ENCODE peak calls at places on chromosomes 1 and 21, in six cellular contexts. One of them, this sample, is unnamed.

GRCh38 chr1:182244451-182244850 is 147.1 kb downstream of the GLUL start:
- DNase-seq in tibial artery: no peak
- DNase-seq in mammary epithelial cell: no peak
- DNase-seq in fibroblast of lung: no peak
- DNase-seq in astrocyte: no peak
- DNase-seq in hepatocyte: no peak
- DNase-seq in this sample: no peak

GRCh38 chr1:114152211-114153050 is 1.2 kb downstream of the SYT6 start:
- DNase-seq in tibial artery: peak; percentile 68
- DNase-seq in astrocyte: peak; percentile 13
- DNase-seq in mammary epithelial cell: peak; percentile 16
- DNase-seq in hepatocyte: peak; percentile 79
- DNase-seq in fibroblast of lung: peak; percentile 29
- DNase-seq in this sample: no peak

GRCh38 chr1:110850145-110850544 is 22.8 kb upstream of the CD53 start:
- DNase-seq in mammary epithelial cell: no peak
- DNase-seq in tibial artery: no peak
- DNase-seq in hepatocyte: no peak
- DNase-seq in fibroblast of lung: no peak
- DNase-seq in astrocyte: no peak
- DNase-seq in this sample: no peak

GRCh38 chr1:207673399-207673798 is 28.5 kb downstream of the CR1L start:
- DNase-seq in mammary epithelial cell: peak; percentile 41
- DNase-seq in tibial artery: no peak
- DNase-seq in fibroblast of lung: no peak
- DNase-seq in hepatocyte: no peak
- DNase-seq in astrocyte: no peak
- DNase-seq in this sample: no peak

GRCh38 chr1:156920233-156921052 is at the start of gene LRRC71:
- DNase-seq in mammary epithelial cell: peak; percentile 48
- DNase-seq in hepatocyte: peak; percentile 94
- DNase-seq in fibroblast of lung: peak; percentile 77
- DNase-seq in astrocyte: peak; percentile 33
- DNase-seq in tibial artery: peak; percentile 87
- DNase-seq in this sample: peak; percentile 56

GRCh38 chr1:57725318-57725717 is 301.5 kb upstream of the DAB1 start:
- DNase-seq in mammary epithelial cell: no peak
- DNase-seq in astrocyte: no peak
- DNase-seq in hepatocyte: no peak
- DNase-seq in fibroblast of lung: no peak
- DNase-seq in tibial artery: no peak
- DNase-seq in this sample: no peak

GRCh38 chr1:178023181-178023618 is 53.3 kb upstream of the SEC16B start:
- DNase-seq in mammary epithelial cell: no peak
- DNase-seq in fibroblast of lung: peak; percentile 33
- DNase-seq in tibial artery: no peak
- DNase-seq in hepatocyte: peak; percentile 46
- DNase-seq in astrocyte: no peak
- DNase-seq in this sample: no peak

GRCh38 chr1:222167111-222167510 is 380.8 kb downstream of the HHIPL2 start:
- DNase-seq in mammary epithelial cell: peak; percentile 100
- DNase-seq in astrocyte: peak; percentile 92
- DNase-seq in hepatocyte: peak; percentile 40
- DNase-seq in fibroblast of lung: peak; percentile 70
- DNase-seq in tibial artery: no peak
- DNase-seq in this sample: peak; percentile 27

GRCh38 chr1:228282329-228283042 is 74.6 kb downstream of the OBSCN start:
- DNase-seq in fibroblast of lung: peak; percentile 28
- DNase-seq in mammary epithelial cell: peak; percentile 19
- DNase-seq in astrocyte: peak; percentile 14
- DNase-seq in hepatocyte: no peak
- DNase-seq in tibial artery: no peak
- DNase-seq in this sample: no peak

GRCh38 chr1:223621312-223621734 is 44.2 kb downstream of the CAPN8 start:
- DNase-seq in tibial artery: peak; percentile 48
- DNase-seq in astrocyte: no peak
- DNase-seq in mammary epithelial cell: no peak
- DNase-seq in hepatocyte: no peak
- DNase-seq in fibroblast of lung: no peak
- DNase-seq in this sample: no peak

GRCh38 chr1:210366767-210367166 is 38.1 kb downstream of the HHAT start:
- DNase-seq in fibroblast of lung: no peak
- DNase-seq in tibial artery: no peak
- DNase-seq in mammary epithelial cell: peak; percentile 66
- DNase-seq in astrocyte: no peak
- DNase-seq in hepatocyte: peak; percentile 21
- DNase-seq in this sample: no peak

GRCh38 chr21:34205811-34206635 is 132.6 kb downstream of the MRPS6 start:
- DNase-seq in fibroblast of lung: peak; percentile 15
- DNase-seq in tibial artery: no peak
- DNase-seq in astrocyte: no peak
- DNase-seq in mammary epithelial cell: no peak
- DNase-seq in hepatocyte: no peak
- DNase-seq in this sample: no peak

GRCh38 chr1:203082571-203083462 is 3.0 kb downstream of the MYOG start:
- DNase-seq in tibial artery: no peak
- DNase-seq in mammary epithelial cell: no peak
- DNase-seq in hepatocyte: no peak
- DNase-seq in astrocyte: no peak
- DNase-seq in fibroblast of lung: no peak
- DNase-seq in this sample: no peak

GRCh38 chr1:203084588-203085527 is 954 bp downstream of the MYOG start:
- DNase-seq in astrocyte: no peak
- DNase-seq in tibial artery: no peak
- DNase-seq in mammary epithelial cell: no peak
- DNase-seq in hepatocyte: no peak
- DNase-seq in fibroblast of lung: no peak
- DNase-seq in this sample: no peak

GRCh38 chr1:203081465-203082355 is 4.1 kb downstream of the MYOG start:
- DNase-seq in tibial artery: no peak
- DNase-seq in mammary epithelial cell: no peak
- DNase-seq in hepatocyte: no peak
- DNase-seq in astrocyte: no peak
- DNase-seq in fibroblast of lung: no peak
- DNase-seq in this sample: no peak

GRCh38 chr1:203085528-203086406 is at the start of gene MYOG:
- DNase-seq in fibroblast of lung: no peak
- DNase-seq in hepatocyte: no peak
- DNase-seq in tibial artery: no peak
- DNase-seq in astrocyte: no peak
- DNase-seq in mammary epithelial cell: no peak
- DNase-seq in this sample: no peak

GRCh38 chr1:203083463-203083921 is 2.3 kb downstream of the MYOG start:
- DNase-seq in mammary epithelial cell: no peak
- DNase-seq in fibroblast of lung: no peak
- DNase-seq in tibial artery: no peak
- DNase-seq in hepatocyte: no peak
- DNase-seq in astrocyte: no peak
- DNase-seq in this sample: no peak
- TF ChIP-seq CTCF in mammary epithelial cell: peak; percentile 16
- TF ChIP-seq CTCF in fibroblast of lung: no peak
- TF ChIP-seq CTCF in tibial artery: no peak
- TF ChIP-seq CTCF in hepatocyte: no peak
- TF ChIP-seq CTCF in astrocyte: no peak
- TF ChIP-seq CTCF in this sample: no peak

GRCh38 chr1:201400257-201401230 is 1.4 kb upstream of the LAD1 start:
- DNase-seq in fibroblast of lung: no peak
- DNase-seq in astrocyte: no peak
- DNase-seq in tibial artery: no peak
- DNase-seq in hepatocyte: no peak
- DNase-seq in mammary epithelial cell: no peak
- DNase-seq in this sample: no peak
- H3K27me3 ChIP-seq in fibroblast of lung: peaks cover 57% of the 10 kb centered on the region
- H3K27me3 ChIP-seq in astrocyte: peaks cover 69% of the 10 kb centered on the region
- H3K27me3 ChIP-seq in tibial artery: peaks cover 45% of the 10 kb centered on the region
- H3K27me3 ChIP-seq in hepatocyte: no peaks in the 10 kb centered on the region
- H3K27me3 ChIP-seq in mammary epithelial cell: no peaks in the 10 kb centered on the region
- H3K27me3 ChIP-seq in this sample: peaks cover 50% of the 10 kb centered on the region

DNA sequence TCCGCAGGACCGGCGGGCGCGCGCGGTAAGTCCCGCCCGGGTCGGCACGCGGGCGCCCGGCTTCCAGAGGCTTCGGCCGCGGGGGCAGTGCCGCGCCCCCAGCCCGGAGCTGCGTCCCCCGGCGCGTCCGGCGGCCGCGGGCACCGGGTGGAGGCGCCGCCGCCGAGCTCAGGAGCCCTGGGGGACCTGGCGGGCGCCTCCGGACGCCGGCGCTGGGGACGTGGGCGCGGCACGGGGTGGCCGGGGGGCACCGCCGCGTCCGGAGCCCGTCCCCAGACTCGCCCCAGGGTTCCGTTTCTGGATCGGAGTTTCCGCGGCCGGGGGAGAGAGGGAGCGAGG is 280 bp downstream of the NBL1 start:
- DNase-seq in hepatocyte: no peak
- DNase-seq in fibroblast of lung: no peak
- DNase-seq in mammary epithelial cell: no peak
- DNase-seq in tibial artery: no peak
- DNase-seq in astrocyte: no peak
- DNase-seq in this sample: no peak
- H3K4me3 ChIP-seq in hepatocyte: peak overlapping the region; percentile 64
- H3K4me3 ChIP-seq in fibroblast of lung: no peak overlapping the region
- H3K4me3 ChIP-seq in mammary epithelial cell: peak overlapping the region; percentile 88
- H3K4me3 ChIP-seq in tibial artery: peak overlapping the region; percentile 90
- H3K4me3 ChIP-seq in astrocyte: peak overlapping the region; percentile 78
- H3K4me3 ChIP-seq in this sample: peak overlapping the region; percentile 87

GRCh38 chr1:89624314-89624713 is 8.6 kb upstream of the LRRC8C start:
- DNase-seq in astrocyte: no peak
- DNase-seq in mammary epithelial cell: no peak
- DNase-seq in tibial artery: no peak
- DNase-seq in hepatocyte: no peak
- DNase-seq in fibroblast of lung: no peak
- DNase-seq in this sample: no peak

GRCh38 chr1:89620664-89621063 is 12.3 kb upstream of the LRRC8C start:
- DNase-seq in astrocyte: no peak
- DNase-seq in fibroblast of lung: no peak
- DNase-seq in hepatocyte: no peak
- DNase-seq in tibial artery: no peak
- DNase-seq in mammary epithelial cell: no peak
- DNase-seq in this sample: no peak

GRCh38 chr1:89627596-89627962 is 5.3 kb upstream of the LRRC8C start:
- DNase-seq in tibial artery: no peak
- DNase-seq in mammary epithelial cell: no peak
- DNase-seq in hepatocyte: no peak
- DNase-seq in fibroblast of lung: no peak
- DNase-seq in astrocyte: no peak
- DNase-seq in this sample: no peak

GRCh38 chr1:89624715-89625323 is 8.1 kb upstream of the LRRC8C start:
- DNase-seq in astrocyte: no peak
- DNase-seq in tibial artery: no peak
- DNase-seq in mammary epithelial cell: no peak
- DNase-seq in fibroblast of lung: no peak
- DNase-seq in hepatocyte: no peak
- DNase-seq in this sample: no peak

DNA sequence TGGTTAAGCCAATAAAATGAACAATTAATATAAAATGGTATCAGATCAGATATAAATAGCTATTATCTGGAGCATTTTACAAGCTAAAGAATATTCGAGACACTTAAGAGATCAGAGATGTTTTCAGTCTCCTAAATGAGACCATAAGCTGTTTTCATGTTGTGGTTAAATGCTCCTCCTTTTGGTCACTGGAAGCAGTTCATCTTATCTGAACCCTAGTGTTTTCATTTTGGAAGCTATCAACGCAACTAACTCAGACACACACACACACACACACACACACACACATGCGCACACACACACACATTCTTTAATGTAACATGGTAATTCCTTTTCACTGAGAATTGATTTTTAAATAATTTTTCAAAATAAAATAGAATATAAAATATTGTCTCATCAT is 10.0 kb upstream of the LRRC8C start:
- DNase-seq in astrocyte: no peak
- DNase-seq in mammary epithelial cell: no peak
- DNase-seq in tibial artery: no peak
- DNase-seq in fibroblast of lung: peak; percentile 58
- DNase-seq in hepatocyte: no peak
- DNase-seq in this sample: no peak
- TF ChIP-seq CTCF in astrocyte: no peak
- TF ChIP-seq CTCF in mammary epithelial cell: peak; percentile 37
- TF ChIP-seq CTCF in tibial artery: no peak
- TF ChIP-seq CTCF in fibroblast of lung: peak; percentile 41
- TF ChIP-seq CTCF in hepatocyte: no peak
- TF ChIP-seq CTCF in this sample: peak; percentile 28

DNA sequence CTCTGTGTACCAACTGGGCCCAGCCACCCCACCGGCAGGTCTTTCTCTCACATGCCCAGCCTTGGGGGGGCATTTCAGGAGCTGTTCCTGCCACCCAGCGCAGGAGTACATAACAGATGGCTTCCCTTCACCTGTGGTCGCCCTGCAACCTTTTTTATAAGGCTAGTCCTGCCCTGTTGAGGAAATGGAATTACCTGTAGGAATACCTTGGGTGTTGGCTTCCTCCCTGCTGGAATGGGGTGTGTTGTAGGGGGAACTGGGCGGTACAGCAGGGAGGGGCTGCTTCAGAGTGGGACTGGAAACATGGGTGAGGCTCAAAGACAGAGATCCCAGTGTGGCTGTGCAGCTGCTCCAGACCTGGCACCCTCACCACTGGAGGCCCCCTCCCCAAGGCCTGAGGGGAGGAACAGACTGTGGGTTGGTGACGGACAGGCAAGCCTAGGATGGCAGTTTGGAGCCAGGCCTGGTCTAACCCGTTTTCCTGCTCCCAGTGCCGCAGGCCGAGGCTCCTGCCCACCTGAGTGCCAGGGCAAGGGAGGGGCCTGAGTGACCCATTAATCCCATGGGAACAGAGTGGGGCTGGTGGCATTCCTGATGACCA is 4.4 kb downstream of the EFNA3 start:
- DNase-seq in fibroblast of lung: no peak
- DNase-seq in tibial artery: no peak
- DNase-seq in hepatocyte: no peak
- DNase-seq in mammary epithelial cell: no peak
- DNase-seq in astrocyte: no peak
- DNase-seq in this sample: no peak
- H3K27me3 ChIP-seq in fibroblast of lung: peaks cover 56% of the 10 kb centered on the region
- H3K27me3 ChIP-seq in tibial artery: peaks cover 57% of the 10 kb centered on the region
- H3K27me3 ChIP-seq in hepatocyte: peaks cover 48% of the 10 kb centered on the region
- H3K27me3 ChIP-seq in mammary epithelial cell: peaks cover 28% of the 10 kb centered on the region
- H3K27me3 ChIP-seq in astrocyte: peaks cover 43% of the 10 kb centered on the region
- H3K27me3 ChIP-seq in this sample: peaks cover 44% of the 10 kb centered on the region

This sample was measured in brain microvascular endothelial cell.